ENCODE peak calls at places on chromosome 17, in four cellular contexts. E is EL, W is trophoblast cell, Y is endothelial cell. R is an unnamed sample.

GRCh38 chr17:74861554-74862107 is 1.9 kb upstream of the GRIN2C start:
- DNase-seq in E (no peak), W (no peak), Y (no peak), R (no peak)

GRCh38 chr17:73304438-73304837 is 7.4 kb downstream of the CDC42EP4 start:
- DNase-seq in E (no peak), W (no peak), Y (no peak), R (no peak)

GRCh38 chr17:58232707-58233156 is 5.7 kb upstream of the LPO start:
- DNase-seq in E (peak), W (peak), Y (no peak), R (peak)

GRCh38 chr17:54172654-54173316 is 350.1 kb downstream of the KIF2B start:
- DNase-seq in E (peak), W (peak), Y (peak), R (peak)

GRCh38 chr17:37240381-37240780 is 135.4 kb upstream of the C17orf78 start:
- DNase-seq in E (no peak), W (no peak), Y (no peak), R (no peak)

GRCh38 chr17:58310511-58311428 is 17.8 kb downstream of the TSPOAP1 start:
- DNase-seq in E (no peak), W (no peak), Y (peak), R (no peak)

GRCh38 chr17:50421308-50422031 is 4.5 kb upstream of the ACSF2 start:
- DNase-seq in E (peak), W (no peak), Y (no peak), R (no peak)

GRCh38 chr17:65664696-65665095 is 103.2 kb upstream of the AXIN2 start:
- DNase-seq in E (no peak), W (peak), Y (no peak), R (no peak)

GRCh38 chr17:79850571-79851460 is 11.6 kb upstream of the CBX4 start:
- DNase-seq in E (peak), W (no peak), Y (no peak), R (no peak)

GRCh38 chr17:16449121-16449570 is 33.8 kb downstream of the TRPV2 start:
- DNase-seq in E (peak), W (no peak), Y (no peak), R (no peak)

GRCh38 chr17:40323731-40324650 is 15.0 kb downstream of the RARA start:
- DNase-seq in E (peak), W (no peak), Y (no peak), R (no peak)

R was measured in WTC11.